ENCODE peak calls at places on chromosomes 3 and 15, in eight cellular contexts. R is uterus, E is HepG2, O is upper lobe of left lung, Z is A549, V is stomach, T is tibial nerve, G is ovary. N is an unnamed sample.

GRCh38 chr3:14774431-14774830 is 44.3 kb upstream of the FGD5 start:
- DNase-seq in R (no peak), E (no peak), O (no peak), Z (no peak), V (peak; percentile 23), T (no peak), G (no peak), N (no peak)

GRCh38 chr3:159273608-159274007 is 471.8 kb downstream of the MFSD1 start:
- DNase-seq in R (no peak), E (peak; percentile 6), O (no peak), Z (no peak), V (no peak), T (no peak), G (no peak), N (peak; percentile 37)

GRCh38 chr3:189121088-189121487 is 50.7 kb upstream of the TPRG1 start:
- DNase-seq in R (no peak), E (no peak), O (no peak), Z (no peak), V (no peak), T (no peak), G (no peak), N (no peak)

GRCh38 chr3:111283165-111283564 is 211.5 kb downstream of the NECTIN3 start:
- DNase-seq in R (no peak), E (no peak), O (no peak), Z (no peak), V (no peak), T (no peak), G (no peak), N (no peak)

GRCh38 chr3:197694251-197694650 is 42.5 kb downstream of the RUBCN start:
- DNase-seq in R (no peak), E (no peak), O (no peak), Z (no peak), V (no peak), T (no peak), G (no peak), N (no peak)

GRCh38 chr3:23928525-23928924 is 11.6 kb downstream of the RPL15 start:
- DNase-seq in R (no peak), E (no peak), O (no peak), Z (no peak), V (no peak), T (no peak), G (no peak), N (no peak)

GRCh38 chr15:52518487-52518886 is 10.2 kb downstream of the MYO5A start:
- DNase-seq in R (no peak), E (no peak), O (no peak), Z (no peak), V (no peak), T (no peak), G (no peak), N (no peak)

GRCh38 chr15:52789601-52790165 is 453 bp downstream of the ONECUT1 start:
- DNase-seq in R (no peak), E (no peak), O (peak; percentile 77), Z (no peak), V (no peak), T (no peak), G (no peak), N (no peak)

GRCh38 chr3:196486263-196486662 is 17.3 kb downstream of the RNF168 start:
- DNase-seq in R (no peak), E (no peak), O (no peak), Z (no peak), V (no peak), T (no peak), G (no peak), N (no peak)

GRCh38 chr15:96421211-96421610 is 90.7 kb downstream of the NR2F2 start:
- DNase-seq in R (no peak), E (no peak), O (no peak), Z (no peak), V (peak; percentile 38), T (no peak), G (no peak), N (no peak)

GRCh38 chr15:93089855-93090305 is 869 bp upstream of the RGMA start:
- DNase-seq in R (no peak), E (no peak), O (no peak), Z (no peak), V (no peak), T (no peak), G (peak; percentile 22), N (peak; percentile 84)

GRCh38 chr15:93087825-93088199 is 1.2 kb downstream of the RGMA start:
- DNase-seq in R (peak; percentile 84), E (peak; percentile 22), O (no peak), Z (peak; percentile 76), V (peak; percentile 70), T (peak; percentile 76), G (peak; percentile 77), N (peak; percentile 78)

GRCh38 chr15:93088200-93088980 is 621 bp downstream of the RGMA start:
- DNase-seq in R (peak; percentile 50), E (no peak), O (peak; percentile 90), Z (peak; percentile 55), V (no peak), T (no peak), G (peak; percentile 46), N (peak; percentile 75)

GRCh38 chr15:93091465-93091864 is 2.5 kb upstream of the RGMA start:
- DNase-seq in R (no peak), E (no peak), O (no peak), Z (no peak), V (no peak), T (no peak), G (no peak), N (no peak)

DNA sequence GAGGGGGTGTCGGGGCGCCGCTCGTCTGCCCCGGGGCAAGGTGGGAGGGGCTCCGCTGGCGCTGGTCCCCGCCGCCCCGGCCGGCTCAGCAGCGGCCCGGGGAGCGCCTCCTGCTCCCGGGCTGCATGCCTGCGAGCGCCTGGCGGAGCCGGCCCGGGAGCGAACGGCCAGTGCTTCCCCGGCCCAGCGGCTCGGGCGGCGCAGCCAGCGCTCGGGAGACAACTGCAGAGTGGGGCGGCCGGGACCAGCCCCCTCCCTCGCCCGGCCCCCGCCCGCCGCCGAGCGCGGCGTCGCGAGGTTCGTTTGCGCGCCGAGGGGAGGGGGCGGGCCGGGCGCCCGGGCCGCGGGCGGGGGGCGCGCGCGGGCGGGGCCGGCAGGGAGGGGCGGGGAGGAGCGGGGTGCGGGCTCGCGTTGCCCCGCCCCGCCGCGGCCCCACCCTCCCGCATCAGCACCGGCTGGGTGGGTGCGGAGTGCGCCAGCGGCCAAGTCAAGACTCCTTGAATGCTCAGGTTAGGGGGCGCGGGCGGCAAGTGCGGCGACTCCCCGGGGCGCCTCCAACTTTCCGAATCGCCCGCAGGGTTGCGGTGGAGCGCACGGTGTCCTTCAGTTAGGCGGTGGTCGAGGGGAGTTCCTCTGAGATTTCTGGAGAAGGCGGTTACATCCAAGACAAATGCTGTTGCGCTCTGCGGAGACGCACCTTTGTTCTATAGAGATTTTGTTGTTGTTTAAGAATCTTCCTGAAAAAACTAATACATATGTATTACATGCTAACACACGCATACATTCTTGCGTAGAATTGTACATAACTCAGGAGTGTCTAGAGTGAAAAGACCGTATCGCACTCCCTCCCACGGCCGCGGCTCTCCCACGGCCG is at the start of gene RGMA:
- DNase-seq in R (peak; percentile 53), E (no peak), O (peak; percentile 89), Z (no peak), V (no peak), T (peak; percentile 34), G (peak; percentile 54), N (peak; percentile 62)
- H3K4me3 ChIP-seq in R (peak within 1 kb of the TSS; percentile 51), E (no peak within 1 kb of the TSS), O (peak within 1 kb of the TSS; percentile 56), Z (peak within 1 kb of the TSS; percentile 45), V (peak within 1 kb of the TSS; percentile 56), T (peak within 1 kb of the TSS; percentile 82), G (peak within 1 kb of the TSS; percentile 68), N (peak within 1 kb of the TSS; percentile 63)

GRCh38 chr15:42734076-42734672 is 2.8 kb downstream of the CDAN1 start:
- DNase-seq in R (no peak), E (no peak), O (no peak), Z (no peak), V (no peak), T (no peak), G (no peak), N (no peak)

GRCh38 chr15:42737529-42738328 is 801 bp upstream of the CDAN1 start:
- DNase-seq in R (no peak), E (peak; percentile 32), O (no peak), Z (no peak), V (peak; percentile 35), T (no peak), G (no peak), N (no peak)

GRCh38 chr15:42736178-42736792 is 643 bp downstream of the CDAN1 start:
- DNase-seq in R (peak; percentile 47), E (no peak), O (no peak), Z (peak; percentile 8), V (no peak), T (no peak), G (peak; percentile 59), N (no peak)

GRCh38 chr15:42735382-42736165 is 1.4 kb downstream of the CDAN1 start:
- DNase-seq in R (no peak), E (no peak), O (no peak), Z (no peak), V (no peak), T (no peak), G (no peak), N (no peak)

DNA sequence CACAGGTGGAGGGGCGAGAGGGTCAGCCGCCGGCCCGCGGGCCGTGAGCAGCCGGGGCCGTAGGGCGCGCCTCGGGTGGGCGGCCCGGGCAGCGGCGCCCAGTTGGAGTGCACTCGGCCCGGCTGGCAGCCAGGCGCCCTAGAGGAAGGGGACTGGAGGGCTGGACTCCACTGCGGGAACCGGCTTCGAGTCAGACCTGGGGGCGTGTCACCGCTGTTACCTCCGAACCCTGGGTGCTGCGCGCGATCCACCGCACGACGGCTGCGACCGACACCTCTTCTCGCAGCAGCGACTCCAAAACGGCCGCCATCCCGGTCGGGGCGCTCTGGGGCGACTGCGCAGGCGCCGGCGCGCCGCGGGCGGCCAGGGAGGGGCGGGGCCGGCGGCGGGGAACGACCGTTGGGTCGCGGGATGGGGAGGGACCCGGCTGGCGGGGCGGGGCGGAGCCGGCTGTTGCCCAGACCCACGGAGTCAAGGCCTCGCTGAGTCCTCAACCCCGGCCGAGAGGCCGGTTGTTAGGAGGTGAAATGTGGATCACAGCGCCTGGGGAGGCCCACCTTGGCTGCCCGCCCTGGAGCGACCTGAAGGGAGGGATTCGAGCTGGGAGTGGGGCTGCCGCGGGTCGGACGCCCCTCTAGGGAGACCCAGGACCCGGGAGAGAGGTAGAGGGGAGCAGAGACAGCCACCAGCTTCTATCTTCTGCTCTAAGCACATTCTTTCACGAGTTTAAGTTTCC is at the start of gene CDAN1:
- DNase-seq in R (peak; percentile 94), E (peak; percentile 73), O (peak; percentile 99), Z (peak; percentile 89), V (peak; percentile 94), T (peak; percentile 79), G (peak; percentile 94), N (peak; percentile 94)
- TF ChIP-seq POLR2A in R (peak; percentile 91), E (peak; percentile 81), O (peak; percentile 62), Z (peak; percentile 76), V (no peak), T (peak; percentile 87), G (peak; percentile 83), N (peak; percentile 80)

DNA sequence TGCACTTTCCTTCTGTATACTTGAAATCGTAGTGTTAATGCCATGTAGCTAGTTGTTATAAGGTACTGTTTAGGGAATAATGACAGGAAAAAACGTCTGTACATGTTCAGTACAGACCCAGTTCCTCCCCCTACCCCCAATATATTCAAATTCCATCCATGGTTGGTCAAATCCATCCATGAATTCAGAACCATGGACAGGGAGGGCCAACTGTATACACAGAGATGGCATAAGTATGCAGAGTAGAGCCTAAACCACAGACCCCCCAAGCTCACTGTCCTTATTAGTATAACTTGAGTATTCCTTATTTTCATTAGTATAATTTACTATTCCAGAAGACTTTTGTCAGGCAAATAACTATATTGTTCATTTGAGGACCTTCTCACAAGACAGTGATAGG is 51.2 kb upstream of the ADAMTS17 start:
- DNase-seq in R (no peak), E (no peak), O (no peak), Z (no peak), V (no peak), T (no peak), G (no peak), N (no peak)
- H3K4me3 ChIP-seq in R (no peak overlapping the region), E (no peak overlapping the region), O (no peak overlapping the region), Z (no peak overlapping the region), V (no peak overlapping the region), T (no peak overlapping the region), G (no peak overlapping the region), N (no peak overlapping the region)

GRCh38 chr15:74432271-74432967 is 1.3 kb downstream of the SEMA7A start:
- DNase-seq in R (no peak), E (no peak), O (no peak), Z (no peak), V (no peak), T (no peak), G (no peak), N (no peak)
- TF ChIP-seq POLR2A in R (no peak), E (no peak), O (no peak), Z (no peak), V (no peak), T (no peak), G (no peak), N (no peak)